ENCODE peak calls at places on chromosomes 7 and 10, in four cellular contexts. G is upper lobe of right lung, B is fibroblast of lung, L is GM23338. H is an unnamed sample.

GRCh38 chr7:97771576-97771975 is 39.7 kb downstream of the TAC1 start:
- DNase-seq in B (no peak), L (no peak), G (no peak), H (peak; percentile 17)

GRCh38 chr10:100872034-100872791 is 40.5 kb upstream of the SLF2 start:
- DNase-seq in L (peak; percentile 86), B (peak; percentile 34), G (no peak), H (peak; percentile 47)

GRCh38 chr10:74882831-74883230 is 56.4 kb downstream of the KAT6B start:
- DNase-seq in B (peak; percentile 76), G (no peak), L (no peak), H (no peak)

GRCh38 chr7:110534241-110534931 is 556.5 kb upstream of the LRRN3 start:
- DNase-seq in G (no peak), L (no peak), B (peak; percentile 44), H (no peak)

GRCh38 chr7:50584793-50585399 is 19.7 kb upstream of the DDC start:
- DNase-seq in G (no peak), L (no peak), B (no peak), H (no peak)

GRCh38 chr7:64888901-64889685 is 14.0 kb upstream of the ZNF273 start:
- DNase-seq in L (peak; percentile 53), B (peak; percentile 7), G (peak; percentile 75), H (peak; percentile 74)

GRCh38 chr7:148501707-148502139 is 88.8 kb upstream of the C7orf33 start:
- DNase-seq in B (no peak), G (no peak), L (peak; percentile 76), H (no peak)

GRCh38 chr7:74417419-74417971 is 36.2 kb upstream of the GTF2IRD1 start:
- DNase-seq in L (peak; percentile 78), G (peak; percentile 81), B (peak; percentile 70), H (peak; percentile 76)

GRCh38 chr7:126589068-126589684 is 663.6 kb downstream of the GRM8 start:
- DNase-seq in B (no peak), L (no peak), G (no peak), H (no peak)

GRCh38 chr7:28296571-28297483 is 115.5 kb upstream of the CREB5 start:
- DNase-seq in B (peak; percentile 66), G (no peak), L (peak; percentile 88), H (no peak)

GRCh38 chr10:97475936-97476594 is 22.2 kb downstream of the MMS19 start:
- DNase-seq in B (peak; percentile 66), L (no peak), G (no peak), H (no peak)

GRCh38 chr10:87818505-87819273 is 663 bp upstream of the ATAD1 start:
- DNase-seq in G (peak; percentile 67), L (peak; percentile 71), B (peak; percentile 8), H (peak; percentile 49)

GRCh38 chr7:132257253-132257652 is 319.0 kb downstream of the PLXNA4 start:
- DNase-seq in L (no peak), G (no peak), B (no peak), H (no peak)

GRCh38 chr7:42143605-42144252 is 93.3 kb downstream of the GLI3 start:
- DNase-seq in L (no peak), G (no peak), B (no peak), H (no peak)

GRCh38 chr7:135499818-135500217 is 10.1 kb downstream of the CNOT4 start:
- DNase-seq in G (no peak), L (no peak), B (peak; percentile 62), H (no peak)

GRCh38 chr7:73832806-73833205 is 2.0 kb downstream of the CLDN4 start:
- DNase-seq in B (no peak), G (no peak), L (no peak), H (no peak)

GRCh38 chr10:11698691-11699545 is 43.3 kb upstream of the ECHDC3 start:
- DNase-seq in G (no peak), L (no peak), B (no peak), H (no peak)

GRCh38 chr10:14557573-14557972 is 217.1 kb downstream of the FAM107B start:
- DNase-seq in L (no peak), G (no peak), B (no peak), H (no peak)

GRCh38 chr10:122692744-122693143 is 6.9 kb downstream of the C10orf120 start:
- DNase-seq in B (no peak), L (no peak), G (no peak), H (no peak)

GRCh38 chr7:28808786-28809533 is 149.2 kb downstream of the TRIL start:
- DNase-seq in L (peak; percentile 68), G (peak; percentile 66), B (peak; percentile 20), H (no peak)

GRCh38 chr10:119650062-119650461 is 1.1 kb upstream of the BAG3 start:
- DNase-seq in G (no peak), L (no peak), B (no peak), H (no peak)

GRCh38 chr7:130234078-130234477 is 26.4 kb downstream of the SSMEM1 start:
- DNase-seq in G (no peak), B (no peak), L (no peak), H (no peak)

GRCh38 chr7:92835140-92835850 is 1.1 kb downstream of the CDK6 start:
- DNase-seq in G (peak; percentile 78), B (peak; percentile 68), L (peak; percentile 93), H (peak; percentile 62)

GRCh38 chr10:71486465-71487114 is 89.9 kb downstream of the CDH23 start:
- DNase-seq in G (peak; percentile 77), L (peak; percentile 89), B (peak; percentile 24), H (no peak)

GRCh38 chr10:102120987-102121738 is 995 bp upstream of the LDB1 start:
- DNase-seq in G (peak; percentile 76), B (peak; percentile 91), L (peak; percentile 98), H (peak; percentile 34)

GRCh38 chr10:30784896-30785605 is 155.5 kb upstream of the LYZL2 start:
- DNase-seq in B (peak; percentile 77), L (peak; percentile 94), G (peak; percentile 86), H (peak; percentile 74)

GRCh38 chr7:92851732-92852131 is 15.4 kb upstream of the CDK6 start:
- DNase-seq in L (no peak), G (no peak), B (no peak), H (no peak)

GRCh38 chr10:112246-112645 is 23.0 kb upstream of the ZMYND11 start:
- DNase-seq in B (no peak), G (no peak), L (no peak), H (no peak)

GRCh38 chr10:125820705-125821104 is 2.4 kb downstream of the UROS start:
- DNase-seq in L (no peak), G (no peak), B (no peak), H (no peak)

GRCh38 chr10:30818010-30818660 is 188.6 kb upstream of the LYZL2 start:
- DNase-seq in G (no peak), B (peak; percentile 42), L (no peak), H (no peak)

GRCh38 chr10:97291357-97292096 is 910 bp downstream of the ARHGAP19 start:
- DNase-seq in B (no peak), G (no peak), L (no peak), H (no peak)

GRCh38 chr10:26436848-26437247 is 1.3 kb upstream of the APBB1IP start:
- DNase-seq in B (no peak), L (peak; percentile 1), G (no peak), H (no peak)

GRCh38 chr10:31036209-31036608 is 4.5 kb upstream of the ZNF438 start:
- DNase-seq in G (no peak), L (peak; percentile 90), B (no peak), H (no peak)

GRCh38 chr7:2978403-2978802 is 65.3 kb downstream of the CARD11 start:
- DNase-seq in G (peak; percentile 89), L (peak; percentile 76), B (no peak), H (peak; percentile 45)

GRCh38 chr10:47369251-47369894 is 14.7 kb downstream of the ZNF488 start:
- DNase-seq in L (no peak), B (no peak), G (peak; percentile 25), H (peak; percentile 5)

GRCh38 chr10:70742537-70743429 is 42.4 kb downstream of the TBATA start:
- DNase-seq in L (no peak), B (peak; percentile 85), G (peak; percentile 60), H (no peak)

GRCh38 chr10:58531084-58531695 is 18.5 kb downstream of the BICC1 start:
- DNase-seq in L (peak; percentile 86), B (peak; percentile 76), G (no peak), H (no peak)

GRCh38 chr10:77163670-77164348 is 473.8 kb downstream of the KCNMA1 start:
- DNase-seq in B (peak; percentile 94), L (no peak), G (no peak), H (no peak)
- H3K4me1 ChIP-seq in B (peaks cover 39% of the 10 kb centered on the region), L (no peaks in the 10 kb centered on the region), G (no peaks in the 10 kb centered on the region), H (no peaks in the 10 kb centered on the region)

GRCh38 chr10:34530778-34531177 is 284.3 kb downstream of the PARD3 start:
- DNase-seq in B (no peak), L (no peak), G (no peak), H (no peak)

GRCh38 chr10:34526186-34526585 is 288.9 kb downstream of the PARD3 start:
- DNase-seq in L (no peak), G (no peak), B (no peak), H (no peak)

GRCh38 chr10:34524369-34525091 is 290.6 kb downstream of the PARD3 start:
- DNase-seq in G (no peak), B (no peak), L (no peak), H (no peak)

GRCh38 chr10:34526758-34527730 is 288.1 kb downstream of the PARD3 start:
- DNase-seq in G (no peak), B (peak; percentile 94), L (peak; percentile 79), H (no peak)

GRCh38 chr10:34528320-34528719 is 286.8 kb downstream of the PARD3 start:
- DNase-seq in L (peak; percentile 83), G (no peak), B (peak; percentile 79), H (no peak)
- H3K27ac ChIP-seq in L (peak overlapping the region; percentile 34), G (no peak overlapping the region), B (peak overlapping the region; percentile 70), H (no peak overlapping the region)

DNA sequence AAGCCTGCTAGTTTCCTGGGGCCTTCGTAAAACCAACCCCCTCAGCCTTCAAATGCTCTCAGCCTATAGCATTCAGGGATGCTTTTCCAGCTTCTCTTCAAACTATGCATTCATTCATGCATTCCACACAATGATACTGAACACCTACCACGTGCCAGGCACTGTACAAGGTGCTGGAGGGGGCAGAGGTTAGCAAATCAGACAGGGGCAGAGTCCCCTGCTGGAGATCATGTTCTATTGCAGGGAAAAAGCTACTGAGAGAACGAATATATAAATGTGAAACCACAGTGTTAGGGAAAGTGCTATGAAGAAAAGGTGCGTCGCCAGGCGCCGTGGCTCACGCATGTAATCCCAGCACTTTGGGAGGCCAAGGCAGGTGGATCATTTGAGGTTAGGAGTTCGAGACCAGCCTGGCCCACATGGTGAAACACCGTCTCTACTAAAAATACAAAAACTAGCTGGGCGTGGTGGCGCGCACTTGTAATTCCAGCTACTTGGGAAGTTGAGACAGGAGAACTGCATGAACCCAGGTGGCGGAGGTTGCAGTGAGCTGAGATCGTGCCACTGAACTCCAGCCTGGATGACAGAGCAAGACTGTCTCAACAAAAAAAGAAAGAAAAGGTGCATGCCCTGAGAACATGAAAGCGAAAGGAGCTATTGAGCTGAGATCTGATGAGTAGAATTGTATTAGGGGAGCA is 64.6 kb upstream of the CALN1 start:
- DNase-seq in G (no peak), B (no peak), L (peak; percentile 23), H (no peak)
- TF ChIP-seq CTCF in G (no peak), B (no peak), L (peak; percentile 48), H (no peak)

GRCh38 chr10:3811331-3811870 is 26.4 kb upstream of the KLF6 start:
- DNase-seq in G (no peak), B (peak; percentile 85), L (no peak), H (peak; percentile 58)

GRCh38 chr10:3806603-3807002 is 21.6 kb upstream of the KLF6 start:
- DNase-seq in L (no peak), G (no peak), B (peak; percentile 75), H (no peak)

GRCh38 chr10:3807221-3807927 is 22.4 kb upstream of the KLF6 start:
- DNase-seq in G (no peak), B (no peak), L (peak; percentile 34), H (no peak)

GRCh38 chr10:3807928-3808496 is 23.0 kb upstream of the KLF6 start:
- DNase-seq in B (no peak), G (no peak), L (no peak), H (no peak)

GRCh38 chr10:3808689-3809199 is 23.7 kb upstream of the KLF6 start:
- DNase-seq in L (no peak), G (no peak), B (no peak), H (no peak)
- H3K4me1 ChIP-seq in L (peaks cover 10% of the 10 kb centered on the region), G (peaks cover 68% of the 10 kb centered on the region), B (peaks cover 39% of the 10 kb centered on the region), H (peaks cover 46% of the 10 kb centered on the region)

H was measured in pancreas.